ENCODE peak calls at places on chromosomes 3 and 15, in five cellular contexts. One of them, this sample, is unnamed.

GRCh38 chr15:29685156-29686078 is 136.9 kb downstream of the TJP1 start:
- DNase-seq in mesenchymal stem cell: no peak
- DNase-seq in IMR-90: peak
- DNase-seq in H1: peak
- DNase-seq in H9: no peak
- DNase-seq in this sample: no peak

GRCh38 chr3:34842706-34843478 is 796.4 kb upstream of the ARPP21 start:
- DNase-seq in H9: no peak
- DNase-seq in H1: no peak
- DNase-seq in mesenchymal stem cell: no peak
- DNase-seq in IMR-90: no peak
- DNase-seq in this sample: no peak

GRCh38 chr3:10950476-10951294 is 41.9 kb upstream of the SLC6A1 start:
- DNase-seq in H1: peak
- DNase-seq in H9: peak
- DNase-seq in mesenchymal stem cell: peak
- DNase-seq in IMR-90: peak
- DNase-seq in this sample: no peak

GRCh38 chr3:153835540-153835939 is 285.6 kb upstream of the ARHGEF26 start:
- DNase-seq in H1: no peak
- DNase-seq in IMR-90: no peak
- DNase-seq in mesenchymal stem cell: no peak
- DNase-seq in H9: peak
- DNase-seq in this sample: no peak

GRCh38 chr3:194840661-194841514 is 155.2 kb downstream of the FAM43A start:
- DNase-seq in IMR-90: peak
- DNase-seq in mesenchymal stem cell: peak
- DNase-seq in H1: no peak
- DNase-seq in H9: no peak
- DNase-seq in this sample: no peak

GRCh38 chr3:1404270-1404669 is 311.4 kb downstream of the CNTN6 start:
- DNase-seq in IMR-90: no peak
- DNase-seq in H1: no peak
- DNase-seq in H9: peak
- DNase-seq in mesenchymal stem cell: peak
- DNase-seq in this sample: peak

GRCh38 chr3:128427872-128428822 is 38.5 kb downstream of the DNAJB8 start:
- DNase-seq in mesenchymal stem cell: no peak
- DNase-seq in H1: no peak
- DNase-seq in H9: no peak
- DNase-seq in IMR-90: no peak
- DNase-seq in this sample: no peak

GRCh38 chr15:69607101-69607500 is 154.5 kb downstream of the RPLP1 start:
- DNase-seq in H1: no peak
- DNase-seq in IMR-90: no peak
- DNase-seq in mesenchymal stem cell: no peak
- DNase-seq in H9: no peak
- DNase-seq in this sample: no peak

GRCh38 chr3:37641556-37641955 is 220.1 kb upstream of the CTDSPL start:
- DNase-seq in IMR-90: no peak
- DNase-seq in H1: no peak
- DNase-seq in H9: no peak
- DNase-seq in mesenchymal stem cell: no peak
- DNase-seq in this sample: no peak

GRCh38 chr15:56524915-56525314 is 60.0 kb upstream of the MNS1 start:
- DNase-seq in mesenchymal stem cell: peak
- DNase-seq in IMR-90: peak
- DNase-seq in H1: no peak
- DNase-seq in H9: no peak
- DNase-seq in this sample: no peak

GRCh38 chr3:72571638-72572114 is 276.6 kb downstream of the SHQ1 start:
- DNase-seq in H1: no peak
- DNase-seq in H9: no peak
- DNase-seq in mesenchymal stem cell: peak
- DNase-seq in IMR-90: no peak
- DNase-seq in this sample: no peak

GRCh38 chr15:70347766-70348558 is 250.2 kb upstream of the TLE3 start:
- DNase-seq in H1: no peak
- DNase-seq in IMR-90: no peak
- DNase-seq in H9: no peak
- DNase-seq in mesenchymal stem cell: no peak
- DNase-seq in this sample: no peak

GRCh38 chr3:5192568-5193319 is 5.2 kb downstream of the EDEM1 start:
- DNase-seq in IMR-90: no peak
- DNase-seq in H9: no peak
- DNase-seq in mesenchymal stem cell: no peak
- DNase-seq in H1: no peak
- DNase-seq in this sample: no peak

GRCh38 chr15:65550681-65551098 is 20.4 kb downstream of the HACD3 start:
- DNase-seq in H1: no peak
- DNase-seq in IMR-90: peak
- DNase-seq in mesenchymal stem cell: peak
- DNase-seq in H9: no peak
- DNase-seq in this sample: no peak

GRCh38 chr3:187994221-187995085 is 159.5 kb upstream of the LPP start:
- DNase-seq in H9: no peak
- DNase-seq in IMR-90: peak
- DNase-seq in H1: no peak
- DNase-seq in mesenchymal stem cell: peak
- DNase-seq in this sample: no peak

GRCh38 chr3:35817212-35817611 is 177.9 kb downstream of the ARPP21 start:
- DNase-seq in mesenchymal stem cell: no peak
- DNase-seq in H1: no peak
- DNase-seq in H9: no peak
- DNase-seq in IMR-90: no peak
- DNase-seq in this sample: no peak

GRCh38 chr3:171039674-171040073 is 13.2 kb upstream of the SLC2A2 start:
- DNase-seq in mesenchymal stem cell: no peak
- DNase-seq in H1: no peak
- DNase-seq in IMR-90: no peak
- DNase-seq in H9: no peak
- DNase-seq in this sample: no peak

GRCh38 chr3:23459437-23459836 is 256.3 kb downstream of the UBE2E2 start:
- DNase-seq in IMR-90: no peak
- DNase-seq in H1: no peak
- DNase-seq in mesenchymal stem cell: no peak
- DNase-seq in H9: no peak
- DNase-seq in this sample: no peak

GRCh38 chr3:49916686-49917085 is 12.9 kb downstream of the MON1A start:
- DNase-seq in mesenchymal stem cell: no peak
- DNase-seq in H9: no peak
- DNase-seq in IMR-90: peak
- DNase-seq in H1: no peak
- DNase-seq in this sample: no peak

GRCh38 chr3:182807056-182807455 is 13.8 kb downstream of the ATP11B start:
- DNase-seq in H9: no peak
- DNase-seq in H1: no peak
- DNase-seq in IMR-90: no peak
- DNase-seq in mesenchymal stem cell: no peak
- DNase-seq in this sample: no peak

GRCh38 chr3:57999423-58000115 is 8.7 kb upstream of the FLNB start:
- DNase-seq in H9: no peak
- DNase-seq in H1: no peak
- DNase-seq in IMR-90: no peak
- DNase-seq in mesenchymal stem cell: no peak
- DNase-seq in this sample: no peak

GRCh38 chr3:4945318-4945717 is 33.9 kb upstream of the BHLHE40 start:
- DNase-seq in IMR-90: no peak
- DNase-seq in H9: no peak
- DNase-seq in mesenchymal stem cell: no peak
- DNase-seq in H1: no peak
- DNase-seq in this sample: no peak

GRCh38 chr3:42501681-42502428 is 588 bp upstream of the VIPR1 start:
- DNase-seq in H1: peak
- DNase-seq in H9: peak
- DNase-seq in mesenchymal stem cell: peak
- DNase-seq in IMR-90: peak
- DNase-seq in this sample: peak

GRCh38 chr15:36278219-36278618 is 301.2 kb upstream of the CDIN1 start:
- DNase-seq in IMR-90: peak
- DNase-seq in H1: no peak
- DNase-seq in mesenchymal stem cell: peak
- DNase-seq in H9: peak
- DNase-seq in this sample: no peak

GRCh38 chr3:126549861-126550487 is 8.8 kb downstream of the C3orf22 start:
- DNase-seq in IMR-90: no peak
- DNase-seq in mesenchymal stem cell: no peak
- DNase-seq in H1: peak
- DNase-seq in H9: peak
- DNase-seq in this sample: no peak

GRCh38 chr3:157467165-157467564 is 30.5 kb downstream of the PTX3 start:
- DNase-seq in IMR-90: peak
- DNase-seq in H9: no peak
- DNase-seq in H1: no peak
- DNase-seq in mesenchymal stem cell: no peak
- DNase-seq in this sample: no peak

GRCh38 chr3:142981108-142981507 is 17.6 kb upstream of the PAQR9 start:
- DNase-seq in H9: peak
- DNase-seq in IMR-90: no peak
- DNase-seq in H1: no peak
- DNase-seq in mesenchymal stem cell: no peak
- DNase-seq in this sample: no peak

GRCh38 chr3:188947983-188948657 is 223.7 kb upstream of the TPRG1 start:
- DNase-seq in mesenchymal stem cell: peak
- DNase-seq in H1: peak
- DNase-seq in H9: peak
- DNase-seq in IMR-90: peak
- DNase-seq in this sample: peak

GRCh38 chr15:39365161-39365560 is 215.7 kb upstream of the THBS1 start:
- DNase-seq in H1: no peak
- DNase-seq in H9: no peak
- DNase-seq in mesenchymal stem cell: peak
- DNase-seq in IMR-90: peak
- DNase-seq in this sample: no peak

GRCh38 chr3:142808103-142808917 is 80.6 kb downstream of the PCOLCE2 start:
- DNase-seq in IMR-90: peak
- DNase-seq in H9: no peak
- DNase-seq in H1: no peak
- DNase-seq in mesenchymal stem cell: peak
- DNase-seq in this sample: no peak

GRCh38 chr3:116849261-116849688 is 139.7 kb downstream of the TUSC7 start:
- DNase-seq in H1: peak
- DNase-seq in H9: peak
- DNase-seq in IMR-90: no peak
- DNase-seq in mesenchymal stem cell: no peak
- DNase-seq in this sample: no peak

GRCh38 chr15:82828064-82828463 is 18.6 kb downstream of the WHAMM start:
- DNase-seq in mesenchymal stem cell: no peak
- DNase-seq in H9: no peak
- DNase-seq in IMR-90: no peak
- DNase-seq in H1: no peak
- DNase-seq in this sample: no peak

GRCh38 chr3:126913524-126913923 is 69.4 kb upstream of the PLXNA1 start:
- DNase-seq in H1: no peak
- DNase-seq in H9: no peak
- DNase-seq in mesenchymal stem cell: no peak
- DNase-seq in IMR-90: no peak
- DNase-seq in this sample: no peak

GRCh38 chr3:159765025-159765859 is 223.4 kb upstream of the IL12A start:
- DNase-seq in H9: peak
- DNase-seq in IMR-90: peak
- DNase-seq in H1: peak
- DNase-seq in mesenchymal stem cell: peak
- DNase-seq in this sample: peak

GRCh38 chr3:46981932-46982471 is 2.5 kb downstream of the NBEAL2 start:
- DNase-seq in IMR-90: no peak
- DNase-seq in H1: no peak
- DNase-seq in mesenchymal stem cell: no peak
- DNase-seq in H9: peak
- DNase-seq in this sample: no peak
- H2BK120ac ChIP-seq in IMR-90: no peak
- H2BK120ac ChIP-seq in H1: no peak
- H2BK120ac ChIP-seq in mesenchymal stem cell: no peak
- H2BK120ac ChIP-seq in H9: no peak
- H2BK120ac ChIP-seq in this sample: no peak

DNA sequence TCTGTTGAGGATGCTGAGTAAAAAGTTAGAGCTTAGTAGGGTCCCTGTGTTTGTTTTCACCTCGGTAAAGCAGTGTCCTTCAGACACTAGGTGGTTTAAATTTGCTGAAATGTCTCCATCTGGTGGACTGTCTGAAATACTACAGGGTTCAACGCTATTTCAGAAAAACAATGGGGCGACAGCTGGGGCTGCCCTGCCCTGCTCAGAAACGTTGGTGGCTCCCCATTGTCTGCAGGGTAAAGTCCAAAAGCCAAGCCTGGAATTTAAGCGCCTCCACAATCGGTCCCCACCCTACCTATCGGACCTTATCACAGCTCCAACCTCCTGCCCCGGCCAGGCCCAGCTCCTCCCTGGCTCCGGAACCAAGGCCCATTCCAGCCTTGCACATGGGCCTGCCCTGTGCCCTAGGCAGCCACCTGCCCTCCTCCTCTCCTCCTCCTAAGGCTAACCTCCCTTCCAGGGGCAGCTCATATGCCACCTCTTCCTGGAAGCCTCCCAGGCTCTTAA is 4.3 kb upstream of the TSEN2 start:
- DNase-seq in IMR-90: peak
- DNase-seq in H9: peak
- DNase-seq in mesenchymal stem cell: peak
- DNase-seq in H1: peak
- DNase-seq in this sample: peak
- H3K18ac ChIP-seq in IMR-90: peak
- H3K18ac ChIP-seq in H9: peak
- H3K18ac ChIP-seq in mesenchymal stem cell: peak
- H3K18ac ChIP-seq in H1: no peak
- H3K18ac ChIP-seq in this sample: peak

DNA sequence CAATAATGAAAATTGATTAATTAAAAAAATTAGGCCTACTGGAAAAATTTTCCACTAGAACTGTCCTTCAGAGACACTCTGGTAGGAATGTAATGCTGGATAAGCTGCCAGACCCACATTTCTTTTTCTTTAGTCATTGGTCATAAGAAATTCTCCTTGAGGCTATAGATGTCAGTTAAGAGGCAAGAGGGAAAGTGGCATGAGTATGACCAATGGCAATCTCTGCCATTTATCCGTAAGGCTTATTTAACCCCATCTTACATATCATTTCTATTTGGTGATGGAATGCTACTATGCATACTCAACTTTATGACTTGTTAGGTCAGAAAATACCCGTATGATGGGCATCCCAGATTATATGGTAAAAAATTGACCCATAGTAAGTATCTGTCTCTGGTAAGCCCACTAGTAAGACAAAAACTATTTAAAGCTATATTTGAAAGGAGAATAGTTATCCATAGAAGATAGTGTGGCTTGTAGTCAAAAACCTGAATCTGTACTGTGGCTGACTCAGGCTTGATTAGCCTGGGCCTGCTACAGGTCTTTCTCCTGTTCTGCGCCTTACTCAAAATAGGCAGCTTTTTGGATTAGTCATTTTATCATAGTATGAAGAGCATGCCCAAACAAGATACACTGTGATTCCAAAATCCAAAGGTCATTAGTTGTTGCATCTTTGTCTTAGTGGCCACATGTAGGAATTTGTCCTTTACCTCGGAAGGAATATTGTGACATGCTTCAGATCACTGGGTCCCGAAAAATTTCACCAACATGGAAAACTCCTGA is 314.7 kb downstream of the PYDC2 start:
- DNase-seq in H1: no peak
- DNase-seq in mesenchymal stem cell: peak
- DNase-seq in H9: no peak
- DNase-seq in IMR-90: no peak
- DNase-seq in this sample: no peak
- H4K91ac ChIP-seq in H1: no peak
- H4K91ac ChIP-seq in mesenchymal stem cell: no peak
- H4K91ac ChIP-seq in H9: no peak
- H4K91ac ChIP-seq in IMR-90: no peak
- H4K91ac ChIP-seq in this sample: no peak

GRCh38 chr15:90836296-90836871 is 32.0 kb upstream of the FURIN start:
- DNase-seq in H1: no peak
- DNase-seq in IMR-90: peak
- DNase-seq in mesenchymal stem cell: peak
- DNase-seq in H9: no peak
- DNase-seq in this sample: no peak
- H2BK120ac ChIP-seq in H1: no peak
- H2BK120ac ChIP-seq in IMR-90: no peak
- H2BK120ac ChIP-seq in mesenchymal stem cell: peak
- H2BK120ac ChIP-seq in H9: no peak
- H2BK120ac ChIP-seq in this sample: no peak